ENCODE peak calls at places on chromosomes 16 and 17, in six cellular contexts. O is pancreas; R is fibroblast of lung; H is Daoy; L is activated T-helper 1 cell treated with anti-CD3 and anti-CD28 coated beads, Interleukin-2, amount 50 U/mL, for 16 hours; B is stromal cell of bone marrow. V is an unnamed sample.

GRCh38 chr16:80931985-80932720 is 74.5 kb downstream of the CMC2 start:
- DNase-seq in O (peak), R (peak), H (peak), L (no peak), B (peak), V (peak)

GRCh38 chr17:30236807-30237206 is 1.3 kb upstream of the SLC6A4 start:
- DNase-seq in O (peak), R (peak), H (peak), L (no peak), B (peak), V (no peak)

GRCh38 chr17:8124350-8125195 is 667 bp upstream of the HES7 start:
- DNase-seq in O (no peak), R (peak), H (peak), L (no peak), B (no peak), V (no peak)

GRCh38 chr17:31390426-31390747 is 1.1 kb upstream of the RAB11FIP4 start:
- DNase-seq in O (no peak), R (no peak), H (no peak), L (no peak), B (no peak), V (no peak)

GRCh38 chr16:30030841-30031413 is at the start of gene TLCD3B:
- DNase-seq in O (no peak), R (no peak), H (no peak), L (no peak), B (no peak), V (peak)

GRCh38 chr17:21511368-21512195 is 135.4 kb downstream of the KCNJ12 start:
- DNase-seq in O (peak), R (peak), H (peak), L (peak), B (peak), V (peak)

GRCh38 chr16:78288915-78289314 is 189.5 kb downstream of the WWOX start:
- DNase-seq in O (no peak), R (no peak), H (no peak), L (no peak), B (no peak), V (no peak)

GRCh38 chr16:79897087-79897443 is 296.5 kb upstream of the MAF start:
- DNase-seq in O (no peak), R (no peak), H (no peak), L (no peak), B (no peak), V (no peak)

GRCh38 chr17:43410557-43411368 is 12.0 kb downstream of the ARL4D start:
- DNase-seq in O (no peak), R (no peak), H (no peak), L (no peak), B (no peak), V (no peak)

GRCh38 chr17:78952706-78953105 is 27.0 kb downstream of the LGALS3BP start:
- DNase-seq in O (peak), R (no peak), H (no peak), L (no peak), B (no peak), V (no peak)

GRCh38 chr16:81204794-81205680 is 33.5 kb upstream of the BCO1 start:
- DNase-seq in O (no peak), R (peak), H (peak), L (no peak), B (peak), V (peak)

GRCh38 chr16:57276596-57276995 is 7.9 kb downstream of the PLLP start:
- DNase-seq in O (no peak), R (no peak), H (peak), L (no peak), B (no peak), V (no peak)

GRCh38 chr16:68995011-68995504 is 110.4 kb upstream of the HAS3 start:
- DNase-seq in O (no peak), R (peak), H (peak), L (no peak), B (no peak), V (no peak)

GRCh38 chr16:25151996-25152395 is 40.5 kb downstream of the LCMT1 start:
- DNase-seq in O (no peak), R (peak), H (peak), L (no peak), B (peak), V (no peak)

GRCh38 chr16:58464047-58464915 is 35.7 kb upstream of the NDRG4 start:
- DNase-seq in O (no peak), R (no peak), H (peak), L (no peak), B (no peak), V (no peak)

GRCh38 chr16:3088925-3089716 is 10.0 kb downstream of the ZSCAN10 start:
- DNase-seq in O (no peak), R (no peak), H (no peak), L (no peak), B (no peak), V (no peak)

GRCh38 chr16:58028541-58029070 is 3.1 kb downstream of the MMP15 start:
- DNase-seq in O (no peak), R (no peak), H (no peak), L (no peak), B (no peak), V (no peak)

GRCh38 chr17:20944014-20944905 is 98.6 kb downstream of the USP22 start:
- DNase-seq in O (peak), R (no peak), H (peak), L (no peak), B (no peak), V (no peak)

GRCh38 chr17:79925242-79925957 is 86.2 kb upstream of the CBX4 start:
- DNase-seq in O (peak), R (peak), H (peak), L (no peak), B (peak), V (peak)

GRCh38 chr17:40325156-40326013 is 16.4 kb downstream of the RARA start:
- DNase-seq in O (peak), R (no peak), H (no peak), L (no peak), B (no peak), V (no peak)

GRCh38 chr16:6892961-6893360 is 439.7 kb upstream of the RBFOX1 start:
- DNase-seq in O (no peak), R (no peak), H (no peak), L (no peak), B (no peak), V (no peak)

GRCh38 chr17:81909231-81909630 is 2.0 kb downstream of the PCYT2 start:
- DNase-seq in O (no peak), R (no peak), H (no peak), L (no peak), B (no peak), V (no peak)

GRCh38 chr17:7330099-7331015 is 1.2 kb upstream of the NEURL4 start:
- DNase-seq in O (peak), R (peak), H (peak), L (peak), B (peak), V (peak)

GRCh38 chr16:89444151-89444723 is 46.1 kb downstream of the ANKRD11 start:
- DNase-seq in O (no peak), R (no peak), H (no peak), L (no peak), B (no peak), V (no peak)

GRCh38 chr16:12468552-12468951 is 335.1 kb downstream of the CPPED1 start:
- DNase-seq in O (no peak), R (no peak), H (no peak), L (no peak), B (no peak), V (no peak)

GRCh38 chr16:85982563-85982939 is 83.6 kb downstream of the IRF8 start:
- DNase-seq in O (no peak), R (no peak), H (no peak), L (no peak), B (no peak), V (no peak)

GRCh38 chr17:46870116-46870803 is 18.9 kb downstream of the WNT9B start:
- DNase-seq in O (peak), R (no peak), H (no peak), L (no peak), B (no peak), V (no peak)

GRCh38 chr16:27976990-27977389 is 86.5 kb downstream of the GSG1L start:
- DNase-seq in O (no peak), R (no peak), H (no peak), L (no peak), B (no peak), V (no peak)

GRCh38 chr17:72087876-72088275 is 32.9 kb upstream of the SOX9 start:
- DNase-seq in O (no peak), R (no peak), H (no peak), L (no peak), B (no peak), V (no peak)

GRCh38 chr17:61384384-61385090 is 15.1 kb upstream of the TBX2 start:
- DNase-seq in O (no peak), R (no peak), H (no peak), L (no peak), B (no peak), V (no peak)

GRCh38 chr17:53253956-53254597 is 568.6 kb upstream of the KIF2B start:
- DNase-seq in O (no peak), R (no peak), H (no peak), L (no peak), B (no peak), V (no peak)

V was measured in occipital lobe.